ENCODE peak calls at places on chromosome 2, in ten cellular contexts. One of them, this sample, is unnamed.

GRCh38 chr2:198414976-198415375 is 610.6 kb downstream of the PLCL1 start:
- DNase-seq in stimulated activated CD4-positive, alpha-beta T cell treated with anti-CD3 and anti-CD28 coated beads, Interleukin-12 subunit alpha, Interleukin-12 subunit beta, amount 100 ng/mL, for 48 hours: no peak
- DNase-seq in left cardiac atrium: no peak
- DNase-seq in cerebellar cortex: no peak
- DNase-seq in Daoy: no peak
- DNase-seq in aorta: no peak
- DNase-seq in EL: no peak
- DNase-seq in naive thymus-derived CD8-positive, alpha-beta T cell: no peak
- DNase-seq in activated CD4-positive, alpha-beta T cell treated with anti-CD3 and anti-CD28 coated beads, Interleukin-2, amount 10 ng/mL, durations not matched to agents 24 days and 14 days: no peak
- DNase-seq in mesenchymal stem cell: no peak
- DNase-seq in this sample: no peak

GRCh38 chr2:37300578-37300977 is 24.1 kb downstream of the PRKD3 start:
- DNase-seq in stimulated activated CD4-positive, alpha-beta T cell treated with anti-CD3 and anti-CD28 coated beads, Interleukin-12 subunit alpha, Interleukin-12 subunit beta, amount 100 ng/mL, for 48 hours: no peak
- DNase-seq in left cardiac atrium: no peak
- DNase-seq in cerebellar cortex: no peak
- DNase-seq in Daoy: no peak
- DNase-seq in aorta: no peak
- DNase-seq in EL: no peak
- DNase-seq in naive thymus-derived CD8-positive, alpha-beta T cell: no peak
- DNase-seq in activated CD4-positive, alpha-beta T cell treated with anti-CD3 and anti-CD28 coated beads, Interleukin-2, amount 10 ng/mL, durations not matched to agents 24 days and 14 days: no peak
- DNase-seq in mesenchymal stem cell: no peak
- DNase-seq in this sample: no peak

GRCh38 chr2:9419558-9419957 is 3.8 kb downstream of the ITGB1BP1 start:
- DNase-seq in stimulated activated CD4-positive, alpha-beta T cell treated with anti-CD3 and anti-CD28 coated beads, Interleukin-12 subunit alpha, Interleukin-12 subunit beta, amount 100 ng/mL, for 48 hours: no peak
- DNase-seq in left cardiac atrium: no peak
- DNase-seq in cerebellar cortex: no peak
- DNase-seq in Daoy: no peak
- DNase-seq in aorta: no peak
- DNase-seq in EL: no peak
- DNase-seq in naive thymus-derived CD8-positive, alpha-beta T cell: no peak
- DNase-seq in activated CD4-positive, alpha-beta T cell treated with anti-CD3 and anti-CD28 coated beads, Interleukin-2, amount 10 ng/mL, durations not matched to agents 24 days and 14 days: no peak
- DNase-seq in mesenchymal stem cell: no peak
- DNase-seq in this sample: no peak

GRCh38 chr2:8684885-8685696 is 3.2 kb downstream of the ID2 start:
- DNase-seq in stimulated activated CD4-positive, alpha-beta T cell treated with anti-CD3 and anti-CD28 coated beads, Interleukin-12 subunit alpha, Interleukin-12 subunit beta, amount 100 ng/mL, for 48 hours: peak; percentile 54
- DNase-seq in left cardiac atrium: peak; percentile 76
- DNase-seq in cerebellar cortex: peak; percentile 75
- DNase-seq in Daoy: peak; percentile 51
- DNase-seq in aorta: peak; percentile 83
- DNase-seq in EL: peak; percentile 60
- DNase-seq in naive thymus-derived CD8-positive, alpha-beta T cell: peak; percentile 44
- DNase-seq in activated CD4-positive, alpha-beta T cell treated with anti-CD3 and anti-CD28 coated beads, Interleukin-2, amount 10 ng/mL, durations not matched to agents 24 days and 14 days: peak; percentile 85
- DNase-seq in mesenchymal stem cell: peak; percentile 71
- DNase-seq in this sample: peak; percentile 87

GRCh38 chr2:79437416-79438281 is 75.2 kb upstream of the CTNNA2 start:
- DNase-seq in stimulated activated CD4-positive, alpha-beta T cell treated with anti-CD3 and anti-CD28 coated beads, Interleukin-12 subunit alpha, Interleukin-12 subunit beta, amount 100 ng/mL, for 48 hours: no peak
- DNase-seq in left cardiac atrium: no peak
- DNase-seq in cerebellar cortex: no peak
- DNase-seq in Daoy: no peak
- DNase-seq in aorta: no peak
- DNase-seq in EL: no peak
- DNase-seq in naive thymus-derived CD8-positive, alpha-beta T cell: no peak
- DNase-seq in activated CD4-positive, alpha-beta T cell treated with anti-CD3 and anti-CD28 coated beads, Interleukin-2, amount 10 ng/mL, durations not matched to agents 24 days and 14 days: no peak
- DNase-seq in mesenchymal stem cell: no peak
- DNase-seq in this sample: no peak

GRCh38 chr2:72140621-72140960 is 7.1 kb downstream of the CYP26B1 start:
- DNase-seq in stimulated activated CD4-positive, alpha-beta T cell treated with anti-CD3 and anti-CD28 coated beads, Interleukin-12 subunit alpha, Interleukin-12 subunit beta, amount 100 ng/mL, for 48 hours: no peak
- DNase-seq in left cardiac atrium: no peak
- DNase-seq in cerebellar cortex: no peak
- DNase-seq in Daoy: no peak
- DNase-seq in aorta: no peak
- DNase-seq in EL: no peak
- DNase-seq in naive thymus-derived CD8-positive, alpha-beta T cell: no peak
- DNase-seq in activated CD4-positive, alpha-beta T cell treated with anti-CD3 and anti-CD28 coated beads, Interleukin-2, amount 10 ng/mL, durations not matched to agents 24 days and 14 days: no peak
- DNase-seq in mesenchymal stem cell: no peak
- DNase-seq in this sample: no peak

GRCh38 chr2:2846379-2847130 is 515.5 kb upstream of the MYT1L start:
- DNase-seq in stimulated activated CD4-positive, alpha-beta T cell treated with anti-CD3 and anti-CD28 coated beads, Interleukin-12 subunit alpha, Interleukin-12 subunit beta, amount 100 ng/mL, for 48 hours: no peak
- DNase-seq in left cardiac atrium: peak; percentile 69
- DNase-seq in cerebellar cortex: peak; percentile 94
- DNase-seq in Daoy: peak; percentile 38
- DNase-seq in aorta: no peak
- DNase-seq in EL: no peak
- DNase-seq in naive thymus-derived CD8-positive, alpha-beta T cell: no peak
- DNase-seq in activated CD4-positive, alpha-beta T cell treated with anti-CD3 and anti-CD28 coated beads, Interleukin-2, amount 10 ng/mL, durations not matched to agents 24 days and 14 days: no peak
- DNase-seq in mesenchymal stem cell: no peak
- DNase-seq in this sample: peak; percentile 43

GRCh38 chr2:120448961-120449421 is 103.1 kb downstream of the INHBB start:
- DNase-seq in stimulated activated CD4-positive, alpha-beta T cell treated with anti-CD3 and anti-CD28 coated beads, Interleukin-12 subunit alpha, Interleukin-12 subunit beta, amount 100 ng/mL, for 48 hours: no peak
- DNase-seq in left cardiac atrium: no peak
- DNase-seq in cerebellar cortex: no peak
- DNase-seq in Daoy: no peak
- DNase-seq in aorta: no peak
- DNase-seq in EL: no peak
- DNase-seq in naive thymus-derived CD8-positive, alpha-beta T cell: no peak
- DNase-seq in activated CD4-positive, alpha-beta T cell treated with anti-CD3 and anti-CD28 coated beads, Interleukin-2, amount 10 ng/mL, durations not matched to agents 24 days and 14 days: no peak
- DNase-seq in mesenchymal stem cell: no peak
- DNase-seq in this sample: no peak

GRCh38 chr2:105782646-105783045 is 37.9 kb downstream of the NCK2 start:
- DNase-seq in stimulated activated CD4-positive, alpha-beta T cell treated with anti-CD3 and anti-CD28 coated beads, Interleukin-12 subunit alpha, Interleukin-12 subunit beta, amount 100 ng/mL, for 48 hours: no peak
- DNase-seq in left cardiac atrium: no peak
- DNase-seq in cerebellar cortex: no peak
- DNase-seq in Daoy: no peak
- DNase-seq in aorta: no peak
- DNase-seq in EL: no peak
- DNase-seq in naive thymus-derived CD8-positive, alpha-beta T cell: no peak
- DNase-seq in activated CD4-positive, alpha-beta T cell treated with anti-CD3 and anti-CD28 coated beads, Interleukin-2, amount 10 ng/mL, durations not matched to agents 24 days and 14 days: no peak
- DNase-seq in mesenchymal stem cell: no peak
- DNase-seq in this sample: no peak

GRCh38 chr2:236939271-236939670 is 146.4 kb upstream of the COPS8 start:
- DNase-seq in stimulated activated CD4-positive, alpha-beta T cell treated with anti-CD3 and anti-CD28 coated beads, Interleukin-12 subunit alpha, Interleukin-12 subunit beta, amount 100 ng/mL, for 48 hours: no peak
- DNase-seq in left cardiac atrium: no peak
- DNase-seq in cerebellar cortex: no peak
- DNase-seq in Daoy: no peak
- DNase-seq in aorta: no peak
- DNase-seq in EL: no peak
- DNase-seq in naive thymus-derived CD8-positive, alpha-beta T cell: no peak
- DNase-seq in activated CD4-positive, alpha-beta T cell treated with anti-CD3 and anti-CD28 coated beads, Interleukin-2, amount 10 ng/mL, durations not matched to agents 24 days and 14 days: no peak
- DNase-seq in mesenchymal stem cell: no peak
- DNase-seq in this sample: no peak

GRCh38 chr2:169853041-169853668 is 25.9 kb downstream of the UBR3 start:
- DNase-seq in stimulated activated CD4-positive, alpha-beta T cell treated with anti-CD3 and anti-CD28 coated beads, Interleukin-12 subunit alpha, Interleukin-12 subunit beta, amount 100 ng/mL, for 48 hours: no peak
- DNase-seq in left cardiac atrium: no peak
- DNase-seq in cerebellar cortex: no peak
- DNase-seq in Daoy: no peak
- DNase-seq in aorta: no peak
- DNase-seq in EL: no peak
- DNase-seq in naive thymus-derived CD8-positive, alpha-beta T cell: no peak
- DNase-seq in activated CD4-positive, alpha-beta T cell treated with anti-CD3 and anti-CD28 coated beads, Interleukin-2, amount 10 ng/mL, durations not matched to agents 24 days and 14 days: no peak
- DNase-seq in mesenchymal stem cell: no peak
- DNase-seq in this sample: no peak

GRCh38 chr2:102841107-102841840 is 79.4 kb downstream of the TMEM182 start:
- DNase-seq in stimulated activated CD4-positive, alpha-beta T cell treated with anti-CD3 and anti-CD28 coated beads, Interleukin-12 subunit alpha, Interleukin-12 subunit beta, amount 100 ng/mL, for 48 hours: peak; percentile 11
- DNase-seq in left cardiac atrium: peak; percentile 36
- DNase-seq in cerebellar cortex: peak; percentile 81
- DNase-seq in Daoy: peak; percentile 53
- DNase-seq in aorta: no peak
- DNase-seq in EL: peak; percentile 25
- DNase-seq in naive thymus-derived CD8-positive, alpha-beta T cell: no peak
- DNase-seq in activated CD4-positive, alpha-beta T cell treated with anti-CD3 and anti-CD28 coated beads, Interleukin-2, amount 10 ng/mL, durations not matched to agents 24 days and 14 days: peak; percentile 76
- DNase-seq in mesenchymal stem cell: peak; percentile 44
- DNase-seq in this sample: peak; percentile 29

GRCh38 chr2:45069711-45070664 is 60.7 kb upstream of the SIX2 start:
- DNase-seq in stimulated activated CD4-positive, alpha-beta T cell treated with anti-CD3 and anti-CD28 coated beads, Interleukin-12 subunit alpha, Interleukin-12 subunit beta, amount 100 ng/mL, for 48 hours: no peak
- DNase-seq in left cardiac atrium: no peak
- DNase-seq in cerebellar cortex: no peak
- DNase-seq in Daoy: no peak
- DNase-seq in aorta: no peak
- DNase-seq in EL: no peak
- DNase-seq in naive thymus-derived CD8-positive, alpha-beta T cell: no peak
- DNase-seq in activated CD4-positive, alpha-beta T cell treated with anti-CD3 and anti-CD28 coated beads, Interleukin-2, amount 10 ng/mL, durations not matched to agents 24 days and 14 days: no peak
- DNase-seq in mesenchymal stem cell: no peak
- DNase-seq in this sample: no peak

GRCh38 chr2:104444840-104445239 is 409.1 kb upstream of the POU3F3 start:
- DNase-seq in stimulated activated CD4-positive, alpha-beta T cell treated with anti-CD3 and anti-CD28 coated beads, Interleukin-12 subunit alpha, Interleukin-12 subunit beta, amount 100 ng/mL, for 48 hours: no peak
- DNase-seq in left cardiac atrium: no peak
- DNase-seq in cerebellar cortex: no peak
- DNase-seq in Daoy: no peak
- DNase-seq in aorta: no peak
- DNase-seq in EL: no peak
- DNase-seq in naive thymus-derived CD8-positive, alpha-beta T cell: no peak
- DNase-seq in activated CD4-positive, alpha-beta T cell treated with anti-CD3 and anti-CD28 coated beads, Interleukin-2, amount 10 ng/mL, durations not matched to agents 24 days and 14 days: no peak
- DNase-seq in mesenchymal stem cell: no peak
- DNase-seq in this sample: no peak

GRCh38 chr2:23019476-23019875 is 365.5 kb upstream of the KLHL29 start:
- DNase-seq in stimulated activated CD4-positive, alpha-beta T cell treated with anti-CD3 and anti-CD28 coated beads, Interleukin-12 subunit alpha, Interleukin-12 subunit beta, amount 100 ng/mL, for 48 hours: no peak
- DNase-seq in left cardiac atrium: no peak
- DNase-seq in cerebellar cortex: no peak
- DNase-seq in Daoy: no peak
- DNase-seq in aorta: no peak
- DNase-seq in EL: no peak
- DNase-seq in naive thymus-derived CD8-positive, alpha-beta T cell: no peak
- DNase-seq in activated CD4-positive, alpha-beta T cell treated with anti-CD3 and anti-CD28 coated beads, Interleukin-2, amount 10 ng/mL, durations not matched to agents 24 days and 14 days: no peak
- DNase-seq in mesenchymal stem cell: no peak
- DNase-seq in this sample: no peak

GRCh38 chr2:225310745-225311144 is 88.8 kb upstream of the NYAP2 start:
- DNase-seq in stimulated activated CD4-positive, alpha-beta T cell treated with anti-CD3 and anti-CD28 coated beads, Interleukin-12 subunit alpha, Interleukin-12 subunit beta, amount 100 ng/mL, for 48 hours: no peak
- DNase-seq in left cardiac atrium: no peak
- DNase-seq in cerebellar cortex: no peak
- DNase-seq in Daoy: no peak
- DNase-seq in aorta: no peak
- DNase-seq in EL: no peak
- DNase-seq in naive thymus-derived CD8-positive, alpha-beta T cell: no peak
- DNase-seq in activated CD4-positive, alpha-beta T cell treated with anti-CD3 and anti-CD28 coated beads, Interleukin-2, amount 10 ng/mL, durations not matched to agents 24 days and 14 days: no peak
- DNase-seq in mesenchymal stem cell: no peak
- DNase-seq in this sample: no peak

GRCh38 chr2:18518116-18519111 is 42.0 kb downstream of the RDH14 start:
- DNase-seq in stimulated activated CD4-positive, alpha-beta T cell treated with anti-CD3 and anti-CD28 coated beads, Interleukin-12 subunit alpha, Interleukin-12 subunit beta, amount 100 ng/mL, for 48 hours: no peak
- DNase-seq in left cardiac atrium: no peak
- DNase-seq in cerebellar cortex: no peak
- DNase-seq in Daoy: peak; percentile 15
- DNase-seq in aorta: no peak
- DNase-seq in EL: peak; percentile 71
- DNase-seq in naive thymus-derived CD8-positive, alpha-beta T cell: no peak
- DNase-seq in activated CD4-positive, alpha-beta T cell treated with anti-CD3 and anti-CD28 coated beads, Interleukin-2, amount 10 ng/mL, durations not matched to agents 24 days and 14 days: peak; percentile 32
- DNase-seq in mesenchymal stem cell: peak; percentile 77
- DNase-seq in this sample: no peak

GRCh38 chr2:203720011-203720410 is 13.6 kb downstream of the CD28 start:
- DNase-seq in stimulated activated CD4-positive, alpha-beta T cell treated with anti-CD3 and anti-CD28 coated beads, Interleukin-12 subunit alpha, Interleukin-12 subunit beta, amount 100 ng/mL, for 48 hours: no peak
- DNase-seq in left cardiac atrium: no peak
- DNase-seq in cerebellar cortex: no peak
- DNase-seq in Daoy: no peak
- DNase-seq in aorta: no peak
- DNase-seq in EL: no peak
- DNase-seq in naive thymus-derived CD8-positive, alpha-beta T cell: no peak
- DNase-seq in activated CD4-positive, alpha-beta T cell treated with anti-CD3 and anti-CD28 coated beads, Interleukin-2, amount 10 ng/mL, durations not matched to agents 24 days and 14 days: peak; percentile 90
- DNase-seq in mesenchymal stem cell: no peak
- DNase-seq in this sample: no peak

GRCh38 chr2:176102309-176102866 is 2.8 kb downstream of the HOXD12 start:
- DNase-seq in stimulated activated CD4-positive, alpha-beta T cell treated with anti-CD3 and anti-CD28 coated beads, Interleukin-12 subunit alpha, Interleukin-12 subunit beta, amount 100 ng/mL, for 48 hours: no peak
- DNase-seq in left cardiac atrium: no peak
- DNase-seq in cerebellar cortex: no peak
- DNase-seq in Daoy: no peak
- DNase-seq in aorta: no peak
- DNase-seq in EL: no peak
- DNase-seq in naive thymus-derived CD8-positive, alpha-beta T cell: no peak
- DNase-seq in activated CD4-positive, alpha-beta T cell treated with anti-CD3 and anti-CD28 coated beads, Interleukin-2, amount 10 ng/mL, durations not matched to agents 24 days and 14 days: no peak
- DNase-seq in mesenchymal stem cell: no peak
- DNase-seq in this sample: no peak

GRCh38 chr2:221070106-221070505 is 502.0 kb downstream of the EPHA4 start:
- DNase-seq in stimulated activated CD4-positive, alpha-beta T cell treated with anti-CD3 and anti-CD28 coated beads, Interleukin-12 subunit alpha, Interleukin-12 subunit beta, amount 100 ng/mL, for 48 hours: no peak
- DNase-seq in left cardiac atrium: no peak
- DNase-seq in cerebellar cortex: no peak
- DNase-seq in Daoy: no peak
- DNase-seq in aorta: no peak
- DNase-seq in EL: no peak
- DNase-seq in naive thymus-derived CD8-positive, alpha-beta T cell: no peak
- DNase-seq in activated CD4-positive, alpha-beta T cell treated with anti-CD3 and anti-CD28 coated beads, Interleukin-2, amount 10 ng/mL, durations not matched to agents 24 days and 14 days: no peak
- DNase-seq in mesenchymal stem cell: no peak
- DNase-seq in this sample: no peak

GRCh38 chr2:164840930-164841718 is 499 bp downstream of the COBLL1 start:
- DNase-seq in stimulated activated CD4-positive, alpha-beta T cell treated with anti-CD3 and anti-CD28 coated beads, Interleukin-12 subunit alpha, Interleukin-12 subunit beta, amount 100 ng/mL, for 48 hours: peak; percentile 12
- DNase-seq in left cardiac atrium: peak; percentile 79
- DNase-seq in cerebellar cortex: peak; percentile 13
- DNase-seq in Daoy: peak; percentile 82
- DNase-seq in aorta: peak; percentile 84
- DNase-seq in EL: peak; percentile 78
- DNase-seq in naive thymus-derived CD8-positive, alpha-beta T cell: no peak
- DNase-seq in activated CD4-positive, alpha-beta T cell treated with anti-CD3 and anti-CD28 coated beads, Interleukin-2, amount 10 ng/mL, durations not matched to agents 24 days and 14 days: peak; percentile 72
- DNase-seq in mesenchymal stem cell: peak; percentile 80
- DNase-seq in this sample: peak; percentile 72

GRCh38 chr2:229454934-229455631 is 184.0 kb upstream of the PID1 start:
- DNase-seq in stimulated activated CD4-positive, alpha-beta T cell treated with anti-CD3 and anti-CD28 coated beads, Interleukin-12 subunit alpha, Interleukin-12 subunit beta, amount 100 ng/mL, for 48 hours: no peak
- DNase-seq in left cardiac atrium: no peak
- DNase-seq in cerebellar cortex: no peak
- DNase-seq in Daoy: peak; percentile 60
- DNase-seq in aorta: no peak
- DNase-seq in EL: peak; percentile 92
- DNase-seq in naive thymus-derived CD8-positive, alpha-beta T cell: no peak
- DNase-seq in activated CD4-positive, alpha-beta T cell treated with anti-CD3 and anti-CD28 coated beads, Interleukin-2, amount 10 ng/mL, durations not matched to agents 24 days and 14 days: no peak
- DNase-seq in mesenchymal stem cell: peak; percentile 81
- DNase-seq in this sample: no peak

GRCh38 chr2:65576861-65577601 is 144.6 kb upstream of the SPRED2 start:
- DNase-seq in stimulated activated CD4-positive, alpha-beta T cell treated with anti-CD3 and anti-CD28 coated beads, Interleukin-12 subunit alpha, Interleukin-12 subunit beta, amount 100 ng/mL, for 48 hours: no peak
- DNase-seq in left cardiac atrium: no peak
- DNase-seq in cerebellar cortex: no peak
- DNase-seq in Daoy: peak; percentile 84
- DNase-seq in aorta: no peak
- DNase-seq in EL: peak; percentile 94
- DNase-seq in naive thymus-derived CD8-positive, alpha-beta T cell: no peak
- DNase-seq in activated CD4-positive, alpha-beta T cell treated with anti-CD3 and anti-CD28 coated beads, Interleukin-2, amount 10 ng/mL, durations not matched to agents 24 days and 14 days: no peak
- DNase-seq in mesenchymal stem cell: peak; percentile 96
- DNase-seq in this sample: peak; percentile 15

GRCh38 chr2:47984041-47984440 is 77.7 kb upstream of the FBXO11 start:
- DNase-seq in stimulated activated CD4-positive, alpha-beta T cell treated with anti-CD3 and anti-CD28 coated beads, Interleukin-12 subunit alpha, Interleukin-12 subunit beta, amount 100 ng/mL, for 48 hours: no peak
- DNase-seq in left cardiac atrium: peak; percentile 23
- DNase-seq in cerebellar cortex: no peak
- DNase-seq in Daoy: peak; percentile 42
- DNase-seq in aorta: no peak
- DNase-seq in EL: no peak
- DNase-seq in naive thymus-derived CD8-positive, alpha-beta T cell: no peak
- DNase-seq in activated CD4-positive, alpha-beta T cell treated with anti-CD3 and anti-CD28 coated beads, Interleukin-2, amount 10 ng/mL, durations not matched to agents 24 days and 14 days: no peak
- DNase-seq in mesenchymal stem cell: peak; percentile 21
- DNase-seq in this sample: no peak

GRCh38 chr2:56185101-56185581 is 1.4 kb downstream of the CCDC85A start:
- DNase-seq in stimulated activated CD4-positive, alpha-beta T cell treated with anti-CD3 and anti-CD28 coated beads, Interleukin-12 subunit alpha, Interleukin-12 subunit beta, amount 100 ng/mL, for 48 hours: no peak
- DNase-seq in left cardiac atrium: peak; percentile 52
- DNase-seq in cerebellar cortex: peak; percentile 27
- DNase-seq in Daoy: peak; percentile 54
- DNase-seq in aorta: no peak
- DNase-seq in EL: peak; percentile 56
- DNase-seq in naive thymus-derived CD8-positive, alpha-beta T cell: no peak
- DNase-seq in activated CD4-positive, alpha-beta T cell treated with anti-CD3 and anti-CD28 coated beads, Interleukin-2, amount 10 ng/mL, durations not matched to agents 24 days and 14 days: no peak
- DNase-seq in mesenchymal stem cell: peak; percentile 38
- DNase-seq in this sample: peak; percentile 20

GRCh38 chr2:48417843-48418838 is 111.8 kb upstream of the STON1 start:
- DNase-seq in stimulated activated CD4-positive, alpha-beta T cell treated with anti-CD3 and anti-CD28 coated beads, Interleukin-12 subunit alpha, Interleukin-12 subunit beta, amount 100 ng/mL, for 48 hours: no peak
- DNase-seq in left cardiac atrium: no peak
- DNase-seq in cerebellar cortex: no peak
- DNase-seq in Daoy: no peak
- DNase-seq in aorta: no peak
- DNase-seq in EL: no peak
- DNase-seq in naive thymus-derived CD8-positive, alpha-beta T cell: no peak
- DNase-seq in activated CD4-positive, alpha-beta T cell treated with anti-CD3 and anti-CD28 coated beads, Interleukin-2, amount 10 ng/mL, durations not matched to agents 24 days and 14 days: no peak
- DNase-seq in mesenchymal stem cell: no peak
- DNase-seq in this sample: no peak

GRCh38 chr2:225097035-225097434 is 54.8 kb upstream of the DOCK10 start:
- DNase-seq in stimulated activated CD4-positive, alpha-beta T cell treated with anti-CD3 and anti-CD28 coated beads, Interleukin-12 subunit alpha, Interleukin-12 subunit beta, amount 100 ng/mL, for 48 hours: no peak
- DNase-seq in left cardiac atrium: no peak
- DNase-seq in cerebellar cortex: no peak
- DNase-seq in Daoy: no peak
- DNase-seq in aorta: no peak
- DNase-seq in EL: no peak
- DNase-seq in naive thymus-derived CD8-positive, alpha-beta T cell: no peak
- DNase-seq in activated CD4-positive, alpha-beta T cell treated with anti-CD3 and anti-CD28 coated beads, Interleukin-2, amount 10 ng/mL, durations not matched to agents 24 days and 14 days: no peak
- DNase-seq in mesenchymal stem cell: no peak
- DNase-seq in this sample: no peak

GRCh38 chr2:180524458-180524857 is 455.9 kb upstream of the UBE2E3 start:
- DNase-seq in stimulated activated CD4-positive, alpha-beta T cell treated with anti-CD3 and anti-CD28 coated beads, Interleukin-12 subunit alpha, Interleukin-12 subunit beta, amount 100 ng/mL, for 48 hours: no peak
- DNase-seq in left cardiac atrium: no peak
- DNase-seq in cerebellar cortex: peak; percentile 4
- DNase-seq in Daoy: peak; percentile 28
- DNase-seq in aorta: no peak
- DNase-seq in EL: peak; percentile 11
- DNase-seq in naive thymus-derived CD8-positive, alpha-beta T cell: no peak
- DNase-seq in activated CD4-positive, alpha-beta T cell treated with anti-CD3 and anti-CD28 coated beads, Interleukin-2, amount 10 ng/mL, durations not matched to agents 24 days and 14 days: no peak
- DNase-seq in mesenchymal stem cell: no peak
- DNase-seq in this sample: no peak